ENCODE peak calls at places on chromosomes 5 and 9, in seven cellular contexts. U is HCT116; W is GM19239; J is heart left ventricle; E is RPMI7951; T is left cardiac atrium; X is stimulated activated CD4-positive, alpha-beta T cell treated with anti-CD3 and anti-CD28 coated beads, Interleukin-12 subunit alpha, Interleukin-12 subunit beta, amount 100 ng/mL, for 4 hours. C is an unnamed sample.

GRCh38 chr5:59142138-59142537 is 559.3 kb downstream of the RAB3C start:
- DNase-seq in X (no peak), E (no peak), W (no peak), U (no peak), T (no peak), J (no peak), C (no peak)

GRCh38 chr5:146681586-146681945 is 165.6 kb upstream of the GPR151 start:
- DNase-seq in J (no peak), U (no peak), T (no peak), E (no peak), W (no peak), X (no peak), C (no peak)

GRCh38 chr9:23117621-23118020 is 671.0 kb downstream of the DMRTA1 start:
- DNase-seq in T (no peak), W (no peak), X (no peak), E (peak), J (no peak), U (no peak), C (peak)

GRCh38 chr9:123287639-123288038 is 19.3 kb upstream of the STRBP start:
- DNase-seq in W (no peak), X (no peak), U (no peak), T (no peak), E (no peak), J (no peak), C (no peak)

GRCh38 chr5:102778478-102778877 is 23.4 kb downstream of the PAM start:
- DNase-seq in T (no peak), U (no peak), W (no peak), J (no peak), E (peak), X (no peak), C (peak)

GRCh38 chr5:573206-573605 is 38.9 kb upstream of the CEP72 start:
- DNase-seq in W (no peak), T (no peak), J (no peak), U (no peak), E (no peak), X (no peak), C (no peak)

GRCh38 chr9:93576296-93577044 is at the start of gene PHF2:
- DNase-seq in T (no peak), J (no peak), E (no peak), X (peak), W (peak), U (no peak), C (peak)

GRCh38 chr9:100020121-100020780 is 78.5 kb downstream of the ERP44 start:
- DNase-seq in J (no peak), T (no peak), E (peak), X (no peak), W (no peak), U (no peak), C (peak)

C was measured in ELR.